ENCODE peak calls at places on chromosome 19, in ten cellular contexts. O is H9; S is thyroid gland; J is right cardiac atrium; H is tibial nerve; D is heart left ventricle; Q is CD4-positive, alpha-beta memory T cell; L is testis; B is CD4-positive, CD25-positive, alpha-beta regulatory T cell; W is upper lobe of right lung. Z is an unnamed sample.
A peak's percentile ranks its signal among the peaks of the same experiment; 100 is the strongest.

GRCh38 chr19:37718357-37718756 is 1.2 kb downstream of the ZNF607 start:
- DNase-seq in O (no peak), S (no peak), J (no peak), H (no peak), D (no peak), Q (no peak), L (no peak), B (no peak), W (no peak), Z (no peak)

GRCh38 chr19:2308114-2308556 is at the start of gene LINGO3:
- DNase-seq in O (no peak), S (no peak), J (no peak), H (no peak), D (no peak), Q (no peak), L (no peak), B (no peak), W (no peak), Z (no peak)

GRCh38 chr19:1608414-1609391 is 3.4 kb upstream of the UQCR11 start:
- DNase-seq in O (no peak), S (peak; percentile 31), J (peak; percentile 63), H (no peak), D (no peak), Q (peak; percentile 43), L (no peak), B (peak; percentile 41), W (no peak), Z (no peak)

GRCh38 chr19:50414850-50415660 is 3.7 kb upstream of the SPIB start:
- DNase-seq in O (peak; percentile 92), S (peak; percentile 74), J (peak; percentile 89), H (peak; percentile 54), D (peak; percentile 76), Q (peak; percentile 60), L (peak; percentile 79), B (peak; percentile 68), W (peak; percentile 92), Z (peak; percentile 70)

GRCh38 chr19:5260381-5260967 is 80.1 kb downstream of the PTPRS start:
- DNase-seq in O (no peak), S (no peak), J (peak; percentile 45), H (no peak), D (no peak), Q (no peak), L (no peak), B (no peak), W (no peak), Z (no peak)

GRCh38 chr19:47373246-47374240 is 24.4 kb downstream of the DHX34 start:
- DNase-seq in O (no peak), S (no peak), J (no peak), H (no peak), D (no peak), Q (no peak), L (no peak), B (no peak), W (no peak), Z (no peak)

GRCh38 chr19:42229855-42230331 is 9.8 kb downstream of the ZNF526 start:
- DNase-seq in O (no peak), S (no peak), J (no peak), H (no peak), D (no peak), Q (no peak), L (no peak), B (no peak), W (no peak), Z (no peak)

GRCh38 chr19:31144471-31144870 is 204.8 kb downstream of the TSHZ3 start:
- DNase-seq in O (no peak), S (no peak), J (no peak), H (no peak), D (no peak), Q (no peak), L (no peak), B (no peak), W (no peak), Z (no peak)

GRCh38 chr19:23527797-23528196 is 132.5 kb upstream of the ZNF91 start:
- DNase-seq in O (no peak), S (no peak), J (no peak), H (no peak), D (no peak), Q (no peak), L (no peak), B (no peak), W (no peak), Z (no peak)

GRCh38 chr19:23525265-23525862 is 130.1 kb upstream of the ZNF91 start:
- DNase-seq in O (no peak), S (no peak), J (no peak), H (no peak), D (no peak), Q (no peak), L (no peak), B (no peak), W (no peak), Z (no peak)

GRCh38 chr19:23528376-23528775 is 133.1 kb upstream of the ZNF91 start:
- DNase-seq in O (no peak), S (no peak), J (no peak), H (no peak), D (no peak), Q (no peak), L (no peak), B (no peak), W (no peak), Z (no peak)

GRCh38 chr19:23523863-23524262 is 128.6 kb upstream of the ZNF91 start:
- DNase-seq in O (no peak), S (no peak), J (no peak), H (no peak), D (no peak), Q (no peak), L (no peak), B (no peak), W (no peak), Z (no peak)

GRCh38 chr19:23526302-23526701 is 131.0 kb upstream of the ZNF91 start:
- DNase-seq in O (no peak), S (no peak), J (no peak), H (no peak), D (no peak), Q (no peak), L (no peak), B (no peak), W (no peak), Z (no peak)
- H3K9me3 ChIP-seq in O (peaks cover 73% of the 10 kb centered on the region), S (no peaks in the 10 kb centered on the region), J (no peaks in the 10 kb centered on the region), H (no peaks in the 10 kb centered on the region), D (no peaks in the 10 kb centered on the region), Q (no peaks in the 10 kb centered on the region), L (no peaks in the 10 kb centered on the region), B (peaks cover 37% of the 10 kb centered on the region), W (no peaks in the 10 kb centered on the region), Z (peaks cover 13% of the 10 kb centered on the region)

GRCh38 chr19:7787602-7788177 is 24.6 kb downstream of the CLEC4M start:
- DNase-seq in O (no peak), S (no peak), J (no peak), H (no peak), D (no peak), Q (no peak), L (no peak), B (no peak), W (no peak), Z (no peak)

GRCh38 chr19:7789447-7789846 is 26.4 kb downstream of the CLEC4M start:
- DNase-seq in O (peak; percentile 91), S (no peak), J (no peak), H (no peak), D (no peak), Q (no peak), L (no peak), B (no peak), W (no peak), Z (no peak)

GRCh38 chr19:7788178-7788932 is 25.3 kb downstream of the CLEC4M start:
- DNase-seq in O (peak; percentile 52), S (no peak), J (no peak), H (no peak), D (no peak), Q (no peak), L (no peak), B (no peak), W (no peak), Z (no peak)

GRCh38 chr19:7790416-7790815 is 27.4 kb downstream of the CLEC4M start:
- DNase-seq in O (no peak), S (no peak), J (no peak), H (no peak), D (no peak), Q (no peak), L (no peak), B (no peak), W (no peak), Z (no peak)

DNA sequence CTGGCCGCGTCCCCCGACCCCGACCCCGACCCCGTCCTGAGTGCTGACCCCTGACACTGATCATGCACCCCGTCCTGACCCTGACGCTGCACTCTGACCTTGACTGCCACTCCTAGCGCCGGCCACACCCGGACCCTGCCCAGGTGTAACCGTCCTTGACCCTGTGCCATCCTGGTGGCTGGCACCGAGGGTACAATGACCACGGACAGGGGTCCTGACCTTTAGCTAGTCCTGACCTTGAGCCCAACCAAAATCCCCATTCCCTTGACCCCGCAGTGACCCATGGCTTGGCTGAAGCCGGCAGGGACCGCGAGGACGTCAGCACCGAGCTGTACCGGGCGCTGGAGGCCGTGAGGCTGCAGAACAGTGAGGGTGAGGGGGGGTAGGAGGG is 25.9 kb downstream of the CLEC4M start:
- DNase-seq in O (no peak), S (no peak), J (no peak), H (no peak), D (no peak), Q (no peak), L (no peak), B (no peak), W (no peak), Z (no peak)
- H3K27me3 ChIP-seq in O (peaks cover 14% of the 10 kb centered on the region), S (peaks cover 15% of the 10 kb centered on the region), J (no peaks in the 10 kb centered on the region), H (peaks cover 45% of the 10 kb centered on the region), D (peaks cover 44% of the 10 kb centered on the region), Q (peaks cover 11% of the 10 kb centered on the region), L (no peaks in the 10 kb centered on the region), B (peaks cover 4% of the 10 kb centered on the region), W (peaks cover 36% of the 10 kb centered on the region), Z (peaks cover 18% of the 10 kb centered on the region)

GRCh38 chr19:35554076-35554475 is 8.7 kb downstream of the TMEM147 start:
- DNase-seq in O (no peak), S (peak; percentile 80), J (peak; percentile 12), H (no peak), D (no peak), Q (no peak), L (no peak), B (no peak), W (no peak), Z (no peak)

GRCh38 chr19:35555301-35556005 is 8.0 kb downstream of the ATP4A start:
- DNase-seq in O (peak; percentile 74), S (no peak), J (peak; percentile 30), H (no peak), D (no peak), Q (no peak), L (no peak), B (no peak), W (no peak), Z (no peak)

GRCh38 chr19:35553385-35554000 is 8.1 kb downstream of the TMEM147 start:
- DNase-seq in O (no peak), S (no peak), J (peak; percentile 41), H (no peak), D (no peak), Q (no peak), L (no peak), B (no peak), W (no peak), Z (no peak)

GRCh38 chr19:35551091-35551810 is 5.8 kb downstream of the TMEM147 start:
- DNase-seq in O (no peak), S (peak; percentile 94), J (peak; percentile 36), H (no peak), D (no peak), Q (no peak), L (no peak), B (no peak), W (no peak), Z (no peak)

GRCh38 chr19:35552534-35553384 is 7.3 kb downstream of the TMEM147 start:
- DNase-seq in O (no peak), S (no peak), J (peak; percentile 31), H (no peak), D (no peak), Q (no peak), L (no peak), B (no peak), W (no peak), Z (no peak)
- H3K9me3 ChIP-seq in O (no peaks in the 10 kb centered on the region), S (no peaks in the 10 kb centered on the region), J (no peaks in the 10 kb centered on the region), H (no peaks in the 10 kb centered on the region), D (no peaks in the 10 kb centered on the region), Q (no peaks in the 10 kb centered on the region), L (no peaks in the 10 kb centered on the region), B (no peaks in the 10 kb centered on the region), W (no peaks in the 10 kb centered on the region), Z (no peaks in the 10 kb centered on the region)

DNA sequence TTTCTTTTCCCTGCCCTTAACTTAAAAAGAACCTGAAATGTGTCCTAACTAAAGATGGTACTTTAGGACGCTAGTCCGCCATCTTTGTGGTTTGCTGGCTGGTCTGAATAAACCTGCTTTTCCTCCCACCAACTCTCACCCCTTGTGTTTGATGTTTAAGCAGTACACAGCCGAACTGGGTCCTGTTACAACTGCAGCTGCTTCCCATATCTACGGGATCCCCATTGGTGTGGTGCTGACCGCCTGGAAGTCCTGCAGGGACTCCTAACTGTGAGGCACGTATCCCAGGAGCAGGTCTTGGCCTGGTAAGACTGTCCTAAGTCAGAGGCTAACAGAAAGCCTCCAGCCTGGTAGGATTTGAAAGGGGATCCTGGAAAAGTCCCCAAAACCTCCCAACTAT is 40.9 kb upstream of the VSTM2B start:
- DNase-seq in O (peak; percentile 5), S (no peak), J (no peak), H (no peak), D (no peak), Q (no peak), L (no peak), B (no peak), W (no peak), Z (no peak)
- H3K27me3 ChIP-seq in O (no peaks in the 10 kb centered on the region), S (no peaks in the 10 kb centered on the region), J (no peaks in the 10 kb centered on the region), H (no peaks in the 10 kb centered on the region), D (peaks cover 6% of the 10 kb centered on the region), Q (no peaks in the 10 kb centered on the region), L (no peaks in the 10 kb centered on the region), B (no peaks in the 10 kb centered on the region), W (no peaks in the 10 kb centered on the region), Z (no peaks in the 10 kb centered on the region)